ENCODE peak calls at places on chromosomes 16 and 17, in eight cellular contexts. E is RWPE1; F is upper lobe of right lung; Z is neural progenitor cell; I is small intestine; U is lower lobe of right lung; M is stimulated activated CD4-positive, alpha-beta T cell treated with anti-CD3 and anti-CD28 coated beads, Interleukin-1b, Interleukin-23, amount 100 ng/mL, for 4 hours; N is heart left ventricle. L is an unnamed sample.

GRCh38 chr16:81035975-81036750 is 521 bp downstream of the ATMIN start:
- DNase-seq in Z (peak; percentile 70), I (peak; percentile 21), U (peak; percentile 65), E (peak; percentile 30), F (peak; percentile 77), N (peak; percentile 23), M (peak; percentile 35), L (no peak)

GRCh38 chr16:84144301-84144858 is 597 bp downstream of the HSDL1 start:
- DNase-seq in U (peak; percentile 63), F (peak; percentile 76), I (peak; percentile 39), N (no peak), M (peak; percentile 22), Z (peak; percentile 62), E (peak; percentile 22), L (no peak)

GRCh38 chr17:40091691-40092397 is 8.5 kb downstream of the NR1D1 start:
- DNase-seq in U (peak; percentile 44), E (no peak), I (no peak), N (peak; percentile 46), M (no peak), F (no peak), Z (no peak), L (no peak)

GRCh38 chr17:15261063-15261817 is 3.9 kb downstream of the PMP22 start:
- DNase-seq in M (no peak), U (peak; percentile 54), Z (peak; percentile 85), N (peak; percentile 58), E (no peak), F (peak; percentile 70), I (peak; percentile 58), L (no peak)

GRCh38 chr17:19713901-19714361 is 2.5 kb downstream of the SLC47A2 start:
- DNase-seq in Z (no peak), U (no peak), M (no peak), F (no peak), I (no peak), E (no peak), N (no peak), L (no peak)

GRCh38 chr17:74936470-74936799 is 737 bp downstream of the OTOP3 start:
- DNase-seq in N (no peak), M (no peak), I (peak; percentile 56), F (no peak), Z (no peak), E (no peak), U (no peak), L (no peak)

GRCh38 chr16:10895053-10895946 is 18.3 kb downstream of the CIITA start:
- DNase-seq in I (no peak), N (no peak), E (peak; percentile 60), M (no peak), F (no peak), Z (peak; percentile 90), U (no peak), L (no peak)

GRCh38 chr16:66740010-66740409 is 11.4 kb downstream of the DYNC1LI2 start:
- DNase-seq in N (no peak), M (no peak), I (peak; percentile 46), Z (peak; percentile 75), U (no peak), E (peak; percentile 49), F (no peak), L (no peak)

GRCh38 chr17:42857389-42857788 is 6.4 kb downstream of the AOC3 start:
- DNase-seq in Z (peak; percentile 43), U (no peak), I (no peak), F (peak; percentile 26), N (no peak), E (no peak), M (no peak), L (no peak)

GRCh38 chr16:53121666-53122065 is 66.9 kb downstream of the CHD9 start:
- DNase-seq in E (no peak), Z (no peak), U (no peak), M (no peak), N (no peak), F (no peak), I (no peak), L (no peak)

GRCh38 chr17:18379246-18380146 is 1.9 kb downstream of the EVPLL start:
- DNase-seq in Z (no peak), I (peak; percentile 20), F (peak; percentile 57), U (no peak), E (no peak), N (no peak), M (no peak), L (no peak)